ENCODE peak calls at places on chromosomes 11 and 22, in four cellular contexts. T is prostate gland, G is HCT116, E is transverse colon. V is an unnamed sample.

GRCh38 chr11:24704716-24705115 is 207.9 kb downstream of the LUZP2 start:
- DNase-seq in T (no peak), E (no peak), G (no peak), V (no peak)

GRCh38 chr11:7574491-7575129 is 60.8 kb downstream of the PPFIBP2 start:
- DNase-seq in E (no peak), G (no peak), T (no peak), V (no peak)

GRCh38 chr11:86955111-86955673 is at the start of gene FZD4:
- DNase-seq in T (peak), E (peak), G (peak), V (peak)

GRCh38 chr22:35324067-35324466 is 24.4 kb downstream of the TOM1 start:
- DNase-seq in T (no peak), G (no peak), E (no peak), V (no peak)

GRCh38 chr22:20015187-20015625 is 1.4 kb downstream of the ARVCF start:
- DNase-seq in G (no peak), E (no peak), T (no peak), V (no peak)

GRCh38 chr11:57819272-57819979 is 57.8 kb downstream of the CTNND1 start:
- DNase-seq in T (no peak), G (no peak), E (no peak), V (no peak)

GRCh38 chr11:22512457-22512856 is 113.2 kb downstream of the FANCF start:
- DNase-seq in E (no peak), G (no peak), T (no peak), V (no peak)

GRCh38 chr22:48099671-48100070 is 1337.2 kb downstream of the TBC1D22A start:
- DNase-seq in T (no peak), E (no peak), G (no peak), V (peak)

GRCh38 chr11:47616726-47617416 is 22.7 kb upstream of the C1QTNF4 start:
- DNase-seq in E (peak), T (no peak), G (peak), V (no peak)

GRCh38 chr11:12070446-12071267 is 39.7 kb upstream of the MICAL2 start:
- DNase-seq in T (no peak), G (no peak), E (peak), V (no peak)
- TF ChIP-seq POLR2AphosphoS5 in T (peak), G (no peak), E (peak), V (peak)

GRCh38 chr22:37501176-37501609 is 15.0 kb upstream of the MFNG start:
- DNase-seq in G (no peak), T (no peak), E (peak), V (no peak)

GRCh38 chr22:37502342-37503182 is 16.4 kb upstream of the MFNG start:
- DNase-seq in T (peak), G (no peak), E (peak), V (peak)

GRCh38 chr22:37500745-37501144 is 14.6 kb upstream of the MFNG start:
- DNase-seq in E (no peak), T (no peak), G (no peak), V (no peak)

GRCh38 chr22:37503183-37503683 is 16.0 kb downstream of the CARD10 start:
- DNase-seq in G (no peak), E (no peak), T (no peak), V (no peak)

DNA sequence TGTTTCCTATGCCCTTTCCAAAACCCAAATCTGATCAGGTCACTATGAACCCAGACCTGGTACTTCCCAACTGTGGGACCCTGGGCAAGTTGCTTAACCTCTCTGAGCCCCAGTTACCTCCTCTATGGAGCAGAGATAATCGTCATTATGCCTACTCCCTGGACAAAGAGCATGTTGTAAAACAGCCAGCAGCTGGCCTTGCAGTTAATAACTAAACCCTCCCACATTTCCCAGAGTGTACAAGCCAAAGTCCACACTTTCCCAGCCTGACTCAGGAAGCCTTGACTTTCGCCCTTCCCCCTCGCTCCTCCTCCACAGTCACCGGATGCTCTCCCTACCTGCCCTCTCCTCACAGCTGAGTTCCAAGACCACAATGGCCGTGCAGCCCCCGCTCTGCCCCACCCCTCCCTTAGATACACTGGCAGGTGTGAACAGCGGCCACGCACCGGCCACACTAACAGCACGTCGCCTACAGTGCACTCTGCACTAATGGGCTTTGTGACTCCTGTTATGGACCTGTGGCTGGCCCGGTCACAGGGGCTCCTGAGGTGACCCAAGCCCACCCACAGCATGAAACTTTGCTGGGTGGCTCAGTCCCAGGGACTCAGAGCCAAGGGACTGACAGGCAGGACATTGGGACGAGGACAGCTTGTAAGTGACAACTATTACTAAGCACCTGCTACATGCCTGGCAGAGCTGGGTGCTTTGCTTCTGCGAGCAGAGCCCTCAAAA is 15.6 kb upstream of the MFNG start:
- DNase-seq in E (peak), T (peak), G (no peak), V (peak)
- H3K27ac ChIP-seq in E (peak), T (peak), G (peak), V (peak)

DNA sequence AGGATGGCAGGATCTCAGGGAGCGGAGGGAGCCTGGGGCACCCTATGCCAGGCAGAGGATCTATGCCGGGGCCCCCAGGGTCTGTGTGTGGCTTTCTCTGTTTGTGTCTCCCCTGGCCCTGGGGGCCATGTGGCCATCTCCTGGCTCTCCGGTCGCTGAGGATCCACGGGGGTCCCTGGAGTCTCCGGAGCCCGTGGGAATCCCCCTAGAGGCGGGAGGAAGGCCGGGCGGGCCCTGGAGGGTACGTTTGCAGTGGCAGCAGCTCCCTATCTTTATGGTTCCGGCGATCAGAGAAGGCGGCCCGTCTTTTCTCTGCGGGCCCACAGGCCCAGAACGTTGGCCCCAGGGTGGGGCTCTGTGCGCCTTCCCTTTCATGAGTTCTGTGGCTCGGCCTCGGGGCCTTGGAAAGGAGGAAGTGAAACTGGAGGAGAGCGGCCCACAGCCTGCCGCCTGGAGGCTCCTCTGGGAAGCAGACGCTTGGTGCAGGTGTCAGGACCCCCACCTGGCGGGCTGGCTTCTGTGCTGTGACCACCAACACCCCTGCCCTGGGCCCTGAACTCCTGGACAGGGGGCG is 82.1 kb downstream of the KCNQ1 start:
- DNase-seq in E (peak), T (no peak), G (no peak), V (peak)
- TF ChIP-seq CTCF in E (peak), T (peak), G (no peak), V (peak)

GRCh38 chr11:72088076-72088806 is 7.6 kb downstream of the LRRC51 start:
- DNase-seq in E (no peak), G (no peak), T (no peak), V (no peak)

GRCh38 chr11:72085836-72086475 is 5.3 kb downstream of the LRRC51 start:
- DNase-seq in G (no peak), E (no peak), T (no peak), V (no peak)

GRCh38 chr11:72091292-72091691 is 10.6 kb downstream of the LRRC51 start:
- DNase-seq in E (peak), T (peak), G (no peak), V (no peak)
- TF ChIP-seq POLR2AphosphoS5 in E (no peak), T (peak), G (no peak), V (no peak)

GRCh38 chr11:67276821-67277230 is 10.6 kb downstream of the GRK2 start:
- DNase-seq in E (peak), T (no peak), G (no peak), V (peak)
- H3K27ac ChIP-seq in E (peak), T (peak), G (peak), V (peak)

GRCh38 chr22:22703715-22704114 is 59.3 kb downstream of the GGTLC2 start:
- DNase-seq in G (no peak), T (no peak), E (no peak), V (no peak)

GRCh38 chr22:22704156-22704946 is 59.9 kb downstream of the GGTLC2 start:
- DNase-seq in E (no peak), G (no peak), T (no peak), V (no peak)

GRCh38 chr22:22700631-22701030 is 56.2 kb downstream of the GGTLC2 start:
- DNase-seq in G (no peak), E (no peak), T (no peak), V (no peak)

GRCh38 chr22:22702874-22703570 is 58.6 kb downstream of the GGTLC2 start:
- DNase-seq in E (no peak), T (no peak), G (no peak), V (no peak)

GRCh38 chr22:22702159-22702873 is 57.9 kb downstream of the GGTLC2 start:
- DNase-seq in G (no peak), E (peak), T (no peak), V (no peak)
- TF ChIP-seq CTCF in G (peak), E (peak), T (peak), V (peak)

GRCh38 chr11:693887-694562 is 997 bp downstream of the DEAF1 start:
- DNase-seq in T (no peak), E (peak), G (no peak), V (no peak)
- TF ChIP-seq POLR2AphosphoS5 in T (no peak), E (no peak), G (no peak), V (no peak)

GRCh38 chr11:71964641-71965040 is 34.1 kb upstream of the IL18BP start:
- DNase-seq in E (no peak), G (no peak), T (no peak), V (no peak)

GRCh38 chr11:71962428-71963038 is 33.7 kb downstream of the RNF121 start:
- DNase-seq in E (no peak), T (no peak), G (no peak), V (no peak)

DNA sequence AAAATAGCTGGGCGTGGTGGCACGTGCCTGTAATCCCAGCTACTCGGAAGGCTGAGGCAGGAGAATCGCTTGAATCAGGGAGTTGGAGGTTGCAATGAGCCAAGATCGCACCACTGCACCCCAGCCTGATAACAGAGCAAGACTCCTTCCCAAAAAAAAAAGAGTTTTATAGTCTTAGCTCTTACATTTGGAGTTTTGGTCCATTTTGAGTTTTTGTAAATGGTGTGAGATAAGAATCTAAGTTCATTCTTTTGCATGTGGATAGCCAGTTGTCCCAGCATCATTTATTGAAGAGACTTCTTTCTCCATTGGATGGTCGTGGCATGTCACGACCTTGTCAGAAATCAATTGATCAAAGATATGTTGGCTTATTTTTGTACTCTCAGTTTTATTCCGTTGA is 34.6 kb downstream of the RNF121 start:
- DNase-seq in G (no peak), T (no peak), E (no peak), V (no peak)
- H3K27ac ChIP-seq in G (no peak), T (no peak), E (no peak), V (no peak)

GRCh38 chr11:121449123-121449522 is 3.0 kb upstream of the SORL1 start:
- DNase-seq in E (no peak), T (no peak), G (no peak), V (no peak)

GRCh38 chr11:121448431-121448941 is 3.6 kb upstream of the SORL1 start:
- DNase-seq in E (no peak), T (no peak), G (no peak), V (no peak)

GRCh38 chr11:121445071-121445768 is 6.9 kb upstream of the SORL1 start:
- DNase-seq in G (no peak), E (peak), T (no peak), V (no peak)

GRCh38 chr11:121444508-121444907 is 7.6 kb upstream of the SORL1 start:
- DNase-seq in T (no peak), G (no peak), E (no peak), V (no peak)

GRCh38 chr11:121446752-121447156 is 5.4 kb upstream of the SORL1 start:
- DNase-seq in T (no peak), G (no peak), E (no peak), V (no peak)
- TF ChIP-seq CTCF in T (peak), G (peak), E (no peak), V (no peak)